ENCODE peak calls at places on chromosomes 13 and 19, in four cellular contexts. U, A, N and T are unnamed samples.

GRCh38 chr13:84400711-84401110 is 518.4 kb upstream of the SLITRK1 start:
- DNase-seq in N (no peak), A (no peak), U (no peak), T (no peak)

GRCh38 chr19:1690570-1691307 is 38.3 kb upstream of the TCF3 start:
- DNase-seq in U (no peak), A (no peak), N (no peak), T (peak)

GRCh38 chr19:17076539-17076919 is 952 bp downstream of the MYO9B start:
- DNase-seq in A (no peak), N (no peak), U (no peak), T (no peak)

GRCh38 chr13:32840840-32841713 is 175.1 kb upstream of the KL start:
- DNase-seq in U (no peak), A (no peak), N (no peak), T (peak)

GRCh38 chr13:93270769-93271753 is 44.5 kb downstream of the GPC6 start:
- DNase-seq in A (no peak), N (peak), U (no peak), T (no peak)

GRCh38 chr13:30493670-30494381 is 28.1 kb upstream of the HMGB1 start:
- DNase-seq in A (no peak), N (no peak), U (no peak), T (no peak)

GRCh38 chr19:43779820-43780219 is 953 bp downstream of the KCNN4 start:
- DNase-seq in U (no peak), N (no peak), A (no peak), T (no peak)

GRCh38 chr13:40024578-40024952 is 369.1 kb downstream of the COG6 start:
- DNase-seq in U (no peak), A (no peak), N (no peak), T (no peak)

GRCh38 chr19:30131246-30131645 is 189.2 kb downstream of the URI1 start:
- DNase-seq in N (no peak), U (no peak), A (no peak), T (no peak)

GRCh38 chr13:110944121-110944967 is 29.5 kb upstream of the ANKRD10 start:
- DNase-seq in U (no peak), A (peak), N (peak), T (peak)

GRCh38 chr19:4878491-4878968 is 11.1 kb upstream of the PLIN3 start:
- DNase-seq in A (no peak), N (no peak), U (no peak), T (no peak)

GRCh38 chr13:51806571-51806970 is 2.6 kb upstream of the DHRS12 start:
- DNase-seq in N (no peak), A (no peak), U (no peak), T (peak)

GRCh38 chr13:76856141-76856571 is 30.0 kb downstream of the KCTD12 start:
- DNase-seq in A (no peak), N (no peak), U (no peak), T (no peak)

GRCh38 chr13:71316964-71317363 is 550.0 kb downstream of the DACH1 start:
- DNase-seq in A (no peak), N (no peak), U (no peak), T (no peak)

GRCh38 chr13:108877300-108877699 is 247.9 kb downstream of the MYO16 start:
- DNase-seq in A (no peak), U (no peak), N (no peak), T (no peak)

GRCh38 chr19:8571006-8571411 is 6.2 kb downstream of the MYO1F start:
- DNase-seq in N (peak), U (no peak), A (peak), T (peak)

GRCh38 chr19:6802336-6803035 is 30.0 kb downstream of the VAV1 start:
- DNase-seq in A (peak), U (peak), N (no peak), T (peak)

GRCh38 chr13:32938907-32939306 is 77.3 kb upstream of the KL start:
- DNase-seq in A (no peak), N (no peak), U (no peak), T (no peak)

GRCh38 chr19:10219678-10220077 is 11.5 kb downstream of the S1PR2 start:
- DNase-seq in A (no peak), N (peak), U (no peak), T (no peak)
- TF ChIP-seq EP300 in A (no peak), N (no peak), U (no peak), T (no peak)

GRCh38 chr13:44051923-44052322 is 172.2 kb downstream of the LACC1 start:
- DNase-seq in N (no peak), A (no peak), U (no peak), T (no peak)

GRCh38 chr13:44054525-44054924 is 174.8 kb downstream of the LACC1 start:
- DNase-seq in A (no peak), N (no peak), U (no peak), T (no peak)

GRCh38 chr13:44051405-44051804 is 171.7 kb downstream of the LACC1 start:
- DNase-seq in U (no peak), N (no peak), A (no peak), T (no peak)

GRCh38 chr13:44050450-44051063 is 170.9 kb downstream of the LACC1 start:
- DNase-seq in A (no peak), N (peak), U (no peak), T (no peak)

DNA sequence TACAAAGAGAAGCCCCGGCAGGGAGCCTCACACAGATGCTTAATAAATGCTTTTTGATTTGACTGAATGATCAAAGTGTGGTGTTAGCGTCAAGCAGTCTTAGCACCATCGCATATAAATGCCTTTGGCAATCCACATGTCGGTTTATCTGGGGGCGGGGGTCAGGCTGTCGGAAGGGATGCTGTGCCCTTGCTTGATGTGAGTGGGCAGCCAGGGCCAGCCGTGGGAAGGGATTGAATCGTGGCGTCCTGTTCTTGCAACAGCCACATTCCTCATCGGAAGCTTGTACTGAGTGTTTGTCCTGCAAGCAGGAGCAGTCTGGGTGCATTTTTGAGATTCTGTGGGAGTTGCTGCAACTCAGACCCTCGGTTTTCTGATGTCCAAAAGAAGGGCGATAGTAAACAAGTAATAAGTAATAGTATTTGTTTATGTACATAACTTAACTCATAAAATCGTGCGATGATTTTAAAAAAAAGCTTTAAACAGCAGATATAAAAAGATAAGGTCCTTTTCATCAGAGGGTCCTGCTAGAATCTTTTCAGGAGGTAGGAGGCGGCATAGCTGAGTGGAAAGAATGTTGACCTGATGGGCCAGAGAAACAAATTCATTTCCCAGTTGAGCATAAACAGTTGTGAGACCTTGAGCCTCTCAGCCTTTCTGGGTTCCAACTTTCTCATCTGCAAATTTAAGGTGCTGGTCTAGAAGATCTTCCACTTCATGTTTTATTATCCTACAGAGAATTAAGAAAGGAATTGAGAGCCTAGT is 173.3 kb downstream of the LACC1 start:
- DNase-seq in U (peak), N (no peak), A (peak), T (no peak)
- TF ChIP-seq EP300 in U (no peak), N (no peak), A (no peak), T (no peak)

GRCh38 chr19:3387645-3388589 is 21.5 kb downstream of the NFIC start:
- DNase-seq in U (peak), A (peak), N (no peak), T (peak)
- TF ChIP-seq EP300 in U (peak), A (no peak), N (no peak), T (peak)

DNA sequence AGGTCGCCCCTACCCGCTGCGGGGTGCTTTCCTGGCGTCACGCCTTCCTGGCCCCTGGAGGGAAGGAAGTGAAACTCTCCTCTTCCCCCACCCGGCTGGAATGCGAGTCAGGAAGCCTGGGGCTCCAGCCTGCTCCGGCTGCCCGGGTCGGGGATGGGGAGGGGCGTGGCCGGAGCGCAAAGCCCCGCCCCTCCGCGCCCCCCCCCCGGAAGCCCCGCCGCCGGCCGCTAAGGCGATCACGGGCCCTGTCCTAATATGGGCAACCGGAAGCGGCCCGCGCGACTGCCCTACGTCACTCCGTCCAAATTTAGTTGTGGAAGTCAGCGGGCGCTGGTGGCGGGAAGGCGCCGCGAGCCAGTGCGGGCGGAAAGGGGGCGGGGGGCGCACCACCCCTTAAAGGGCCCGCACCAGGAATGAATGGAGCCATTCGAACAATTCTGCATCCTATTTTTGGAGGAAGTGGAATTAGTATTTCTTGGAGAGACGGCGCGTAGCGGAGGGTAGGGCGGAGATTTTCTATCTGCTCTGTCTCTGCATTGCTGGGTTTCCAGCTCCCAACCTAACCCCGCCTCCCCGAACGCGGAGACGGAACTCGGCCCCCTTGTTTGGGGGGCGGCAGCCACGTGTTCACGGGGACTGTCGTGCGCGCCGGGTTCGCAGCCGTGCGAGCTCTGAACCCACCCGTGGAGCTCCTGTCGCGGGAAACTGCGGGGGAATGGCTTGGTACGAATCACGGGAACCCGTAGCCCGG is 1.6 kb downstream of the IER2 start:
- DNase-seq in N (peak), A (peak), U (peak), T (peak)
- TF ChIP-seq EP300 in N (no peak), A (no peak), U (peak), T (peak)

GRCh38 chr19:48720613-48721296 is 1.2 kb upstream of the MAMSTR start:
- DNase-seq in N (peak), U (peak), A (peak), T (peak)
- TF ChIP-seq EP300 in N (no peak), U (no peak), A (no peak), T (no peak)